ENCODE peak calls at places on chromosome 7, in six cellular contexts. X, E, Z, B, R and L are unnamed samples. For H3K4me1, the result is how much of the 10 kb centered on the place peaks cover.

GRCh38 chr7:111409714-111410422 is 152.4 kb downstream of the IMMP2L start:
- DNase-seq in X (no peak), E (no peak), Z (no peak), B (no peak), R (no peak), L (no peak)

GRCh38 chr7:24582171-24582570 is 8.9 kb downstream of the PALS2 start:
- DNase-seq in X (no peak), E (no peak), Z (no peak), B (no peak), R (no peak), L (no peak)

GRCh38 chr7:134470864-134471263 is 12.0 kb upstream of the AKR1B1 start:
- DNase-seq in X (no peak), E (no peak), Z (no peak), B (no peak), R (no peak), L (no peak)

GRCh38 chr7:65338346-65338745 is 35.3 kb upstream of the ZNF92 start:
- DNase-seq in X (no peak), E (no peak), Z (no peak), B (no peak), R (no peak), L (no peak)

GRCh38 chr7:81120141-81120540 is 201.3 kb upstream of the SEMA3C start:
- DNase-seq in X (no peak), E (no peak), Z (no peak), B (no peak), R (no peak), L (no peak)

GRCh38 chr7:81299272-81299671 is 380.4 kb upstream of the SEMA3C start:
- DNase-seq in X (no peak), E (no peak), Z (no peak), B (no peak), R (no peak), L (no peak)

GRCh38 chr7:125661006-125661405 is 731.4 kb upstream of the POT1 start:
- DNase-seq in X (no peak), E (no peak), Z (no peak), B (no peak), R (no peak), L (no peak)

GRCh38 chr7:10122573-10123100 is 851.0 kb upstream of the PHF14 start:
- DNase-seq in X (peak), E (peak), Z (no peak), B (no peak), R (no peak), L (no peak)

GRCh38 chr7:82359426-82359825 is 84.2 kb downstream of the CACNA2D1 start:
- DNase-seq in X (no peak), E (no peak), Z (no peak), B (no peak), R (no peak), L (no peak)

GRCh38 chr7:105876091-105876963 is at the start of gene ATXN7L1:
- DNase-seq in X (peak), E (peak), Z (peak), B (peak), R (peak), L (peak)

DNA sequence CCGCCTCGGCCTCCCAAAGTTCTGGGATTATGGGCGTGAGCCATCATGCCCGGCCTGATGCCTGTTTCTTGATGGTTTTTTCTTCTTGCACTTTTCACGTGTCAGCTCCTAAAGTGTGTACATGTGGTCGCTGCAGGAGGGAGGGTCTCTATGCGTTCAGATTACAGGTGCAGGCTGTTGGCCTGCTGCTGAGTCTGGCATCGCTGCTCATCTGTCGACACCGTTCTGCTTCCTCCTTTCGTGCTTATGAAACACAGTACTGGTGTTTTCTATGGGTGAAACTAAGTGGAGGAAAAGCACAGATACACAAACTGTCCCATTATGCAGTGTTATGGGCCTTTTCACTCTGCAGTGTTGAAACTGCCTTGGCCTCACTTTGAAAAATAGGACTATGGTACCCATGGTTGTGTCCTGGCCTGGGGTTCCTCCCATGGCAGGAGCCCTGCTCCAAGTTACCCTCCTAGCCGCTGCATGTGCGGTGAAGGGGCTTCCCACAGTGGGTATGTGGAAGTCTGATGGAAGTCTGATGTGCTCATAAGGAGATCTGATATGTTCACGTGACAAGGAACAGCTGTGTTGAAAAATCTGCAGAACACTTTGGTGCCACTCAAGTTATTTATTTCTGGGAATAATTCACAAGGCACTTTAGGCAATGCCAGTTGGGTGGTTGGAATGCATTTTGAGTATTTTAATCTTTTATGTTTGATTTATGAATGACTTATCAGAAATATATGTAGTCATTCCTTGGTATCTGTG is 23.6 kb downstream of the OGDH start:
- DNase-seq in X (no peak), E (no peak), Z (no peak), B (no peak), R (no peak), L (no peak)
- H3K4me1 ChIP-seq in X (under half), E (under half), Z (under half), B (under half), R (half or more), L (under half)

GRCh38 chr7:128227246-128227645 is 13.8 kb upstream of the LEP start:
- DNase-seq in X (no peak), E (no peak), Z (no peak), B (no peak), R (no peak), L (no peak)
- H3K4me3 ChIP-seq in X (no peak), E (no peak), Z (no peak), B (no peak), R (no peak), L (no peak)

GRCh38 chr7:103577059-103577458 is 131.1 kb upstream of the SLC26A5 start:
- DNase-seq in X (no peak), E (no peak), Z (no peak), B (no peak), R (no peak), L (no peak)
- H3K4me1 ChIP-seq in X (under half), E (under half), Z (under half), B (under half), R (under half), L (under half)

DNA sequence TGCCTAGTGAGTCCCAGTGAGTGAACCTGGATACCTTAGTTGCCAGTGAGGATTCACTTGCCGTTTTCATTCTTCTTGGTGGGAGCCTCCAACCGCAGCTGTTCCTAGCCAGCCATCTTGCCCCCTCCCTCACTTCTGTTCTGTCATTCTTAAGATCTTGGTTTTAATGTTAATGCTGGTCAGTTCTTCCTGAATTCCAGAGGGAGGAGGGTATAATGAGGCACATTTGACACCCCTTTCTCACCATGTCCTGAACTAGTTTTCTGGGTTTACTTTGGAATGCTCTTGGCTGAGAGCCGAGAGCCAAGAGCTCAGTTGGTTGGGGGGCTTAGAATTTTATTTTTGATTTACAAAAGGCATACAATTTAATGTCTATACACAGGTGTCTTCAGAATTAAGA is 78.5 kb upstream of the ADCY1 start:
- DNase-seq in X (peak), E (no peak), Z (no peak), B (no peak), R (no peak), L (no peak)
- H3K4me3 ChIP-seq in X (no peak), E (no peak), Z (no peak), B (no peak), R (no peak), L (no peak)

GRCh38 chr7:28065308-28065707 is 115.3 kb downstream of the JAZF1 start:
- DNase-seq in X (no peak), E (no peak), Z (no peak), B (no peak), R (no peak), L (no peak)
- H3K4me1 ChIP-seq in X (under half), E (under half), Z (under half), B (half or more), R (under half), L (under half)

GRCh38 chr7:2757361-2757903 is 69.4 kb downstream of the AMZ1 start:
- DNase-seq in X (no peak), E (no peak), Z (peak), B (peak), R (no peak), L (no peak)
- H3K4me3 ChIP-seq in X (no peak), E (no peak), Z (no peak), B (no peak), R (no peak), L (no peak)

GRCh38 chr7:5679741-5680473 is 101.6 kb downstream of the RNF216 start:
- DNase-seq in X (no peak), E (no peak), Z (peak), B (peak), R (no peak), L (no peak)
- H3K4me1 ChIP-seq in X (under half), E (under half), Z (under half), B (half or more), R (under half), L (under half)

GRCh38 chr7:35253182-35253679 is 669 bp downstream of the TBX20 start:
- DNase-seq in X (no peak), E (peak), Z (no peak), B (no peak), R (no peak), L (no peak)

GRCh38 chr7:35252584-35252983 is 1.3 kb downstream of the TBX20 start:
- DNase-seq in X (no peak), E (no peak), Z (no peak), B (no peak), R (no peak), L (no peak)

GRCh38 chr7:35254496-35255416 is 856 bp upstream of the TBX20 start:
- DNase-seq in X (no peak), E (peak), Z (no peak), B (no peak), R (no peak), L (no peak)

GRCh38 chr7:35255417-35255798 is 1.5 kb upstream of the TBX20 start:
- DNase-seq in X (no peak), E (peak), Z (no peak), B (no peak), R (no peak), L (no peak)

DNA sequence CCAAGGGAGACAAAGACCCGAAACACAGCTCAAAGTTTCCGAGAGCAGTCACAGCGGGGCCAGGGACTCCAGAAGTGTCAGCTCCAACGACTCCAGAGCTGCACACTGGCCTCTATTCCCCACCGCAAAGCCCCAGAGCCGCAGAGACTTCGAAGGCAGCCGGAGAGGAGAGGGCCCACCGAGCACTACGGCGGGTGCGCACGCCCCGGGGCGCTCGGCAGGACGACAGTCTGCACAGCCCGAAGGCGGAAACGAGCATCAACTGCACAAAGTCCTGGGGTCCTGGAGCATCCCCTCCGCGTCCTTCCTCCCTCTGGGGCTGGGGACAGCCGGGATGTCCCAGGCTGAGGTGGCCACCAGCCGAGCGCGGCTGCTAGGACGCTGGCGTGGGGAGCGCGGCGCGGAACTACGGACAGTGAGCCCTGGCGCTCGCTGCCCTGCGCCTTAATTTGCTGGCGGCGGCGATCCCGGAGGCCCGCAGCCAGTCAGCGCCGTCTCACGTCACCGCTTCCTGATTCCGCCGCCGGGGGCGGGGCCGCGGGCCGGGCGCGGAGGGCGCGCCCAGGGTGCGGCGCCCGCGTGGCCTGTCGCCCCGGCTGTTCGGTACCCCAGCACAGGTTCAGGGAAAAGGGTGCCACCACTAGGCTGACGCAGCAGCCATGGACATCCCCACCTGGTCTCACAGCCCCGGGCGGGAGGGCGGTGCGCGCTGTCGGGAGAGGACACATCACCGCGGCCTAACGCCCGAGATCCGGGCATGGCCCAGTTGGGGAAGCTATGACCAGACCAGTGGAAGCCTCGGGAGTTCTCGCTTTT is at the start of gene TBX20:
- DNase-seq in X (no peak), E (peak), Z (no peak), B (peak), R (no peak), L (peak)
- H3K4me3 ChIP-seq in X (peak), E (peak), Z (peak), B (peak), R (peak), L (peak)